ENCODE peak calls at places on chromosomes 11 and 22, in five cellular contexts. H, Q, J, A and Z are unnamed samples.

GRCh38 chr22:44620129-44620840 is 81.7 kb upstream of the PRR5 start:
- DNase-seq in H (peak; percentile 87), Q (peak; percentile 89), J (peak; percentile 86), A (peak; percentile 91), Z (no peak)

GRCh38 chr22:26927841-26928240 is 270.5 kb downstream of the MIAT start:
- DNase-seq in H (no peak), Q (no peak), J (no peak), A (no peak), Z (no peak)

GRCh38 chr11:123382555-123383074 is 47.5 kb upstream of the GRAMD1B start:
- DNase-seq in H (no peak), Q (no peak), J (no peak), A (no peak), Z (no peak)

GRCh38 chr11:7257744-7258143 is 6.0 kb downstream of the SYT9 start:
- DNase-seq in H (no peak), Q (no peak), J (no peak), A (no peak), Z (no peak)

GRCh38 chr11:20621679-20622078 is 22.3 kb downstream of the SLC6A5 start:
- DNase-seq in H (peak; percentile 64), Q (no peak), J (no peak), A (peak; percentile 56), Z (no peak)

GRCh38 chr11:26896716-26897115 is 97.2 kb upstream of the FIBIN start:
- DNase-seq in H (no peak), Q (no peak), J (no peak), A (no peak), Z (peak; percentile 6)

GRCh38 chr11:102226702-102227101 is 90.6 kb upstream of the BIRC3 start:
- DNase-seq in H (no peak), Q (no peak), J (peak; percentile 62), A (no peak), Z (peak; percentile 42)

GRCh38 chr11:38723361-38723760 is 2125.3 kb upstream of the RAG2 start:
- DNase-seq in H (no peak), Q (no peak), J (no peak), A (no peak), Z (no peak)

GRCh38 chr11:106424111-106424510 is 346.6 kb downstream of the AASDHPPT start:
- DNase-seq in H (no peak), Q (no peak), J (peak; percentile 38), A (no peak), Z (peak; percentile 16)

GRCh38 chr22:18970180-18970947 is 34.3 kb upstream of the PRODH start:
- DNase-seq in H (peak; percentile 64), Q (peak; percentile 49), J (peak; percentile 7), A (peak; percentile 88), Z (peak; percentile 21)

GRCh38 chr11:119114351-119114750 is 7.0 kb upstream of the HINFP start:
- DNase-seq in H (no peak), Q (no peak), J (no peak), A (no peak), Z (no peak)

GRCh38 chr22:49703391-49703926 is 124.2 kb downstream of the BRD1 start:
- DNase-seq in H (no peak), Q (no peak), J (no peak), A (no peak), Z (no peak)

GRCh38 chr11:57735655-57736298 is 5.5 kb upstream of the SELENOH start:
- DNase-seq in H (no peak), Q (no peak), J (no peak), A (no peak), Z (no peak)

GRCh38 chr11:86476109-86476861 is 101.6 kb downstream of the CCDC81 start:
- DNase-seq in H (no peak), Q (no peak), J (peak; percentile 89), A (no peak), Z (no peak)

DNA sequence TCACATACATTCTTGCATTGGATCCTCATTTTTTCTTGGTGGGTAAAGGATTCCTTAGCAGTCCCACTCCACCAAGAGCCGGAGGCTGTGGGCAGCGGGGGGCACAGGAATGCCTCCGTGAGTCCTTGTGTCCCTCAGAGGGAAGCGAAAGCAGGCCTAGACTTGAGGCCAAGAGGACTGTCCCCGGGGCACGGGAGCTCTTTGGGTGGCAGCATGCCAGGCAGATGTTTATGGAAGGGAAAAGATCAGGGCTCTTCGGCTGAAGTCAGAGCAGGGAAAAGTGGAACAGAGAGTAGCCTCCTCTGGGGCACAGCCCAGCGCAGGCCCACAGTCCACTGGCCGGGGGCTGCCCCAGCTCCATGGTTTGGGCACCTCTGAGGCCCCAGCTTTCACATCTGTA is 21.7 kb downstream of the LRFN4 start:
- DNase-seq in H (no peak), Q (no peak), J (no peak), A (no peak), Z (no peak)
- H2BK12ac ChIP-seq in H (no peak overlapping the region), Q (no peak overlapping the region), J (no peak overlapping the region), A (no peak overlapping the region), Z (no peak overlapping the region)

GRCh38 chr22:29470159-29470855 is 9.7 kb upstream of the NEFH start:
- DNase-seq in H (peak; percentile 92), Q (peak; percentile 84), J (peak; percentile 40), A (peak; percentile 99), Z (peak; percentile 44)
- H2AFZ ChIP-seq in H (no peak overlapping the region), Q (peak overlapping the region; percentile 88), J (no peak overlapping the region), A (peak overlapping the region; percentile 92), Z (peak overlapping the region; percentile 53)

GRCh38 chr11:47257518-47258316 is at the start of gene NR1H3:
- DNase-seq in H (peak; percentile 92), Q (peak; percentile 58), J (peak; percentile 86), A (peak; percentile 78), Z (peak; percentile 34)

GRCh38 chr11:47254381-47254780 is 3.4 kb upstream of the NR1H3 start:
- DNase-seq in H (no peak), Q (no peak), J (peak; percentile 62), A (no peak), Z (peak; percentile 35)

GRCh38 chr11:47258317-47258902 is 614 bp downstream of the NR1H3 start:
- DNase-seq in H (no peak), Q (no peak), J (no peak), A (no peak), Z (no peak)

GRCh38 chr11:47257178-47257517 is 648 bp upstream of the NR1H3 start:
- DNase-seq in H (no peak), Q (no peak), J (no peak), A (no peak), Z (peak; percentile 19)

GRCh38 chr11:47256374-47256773 is 1.4 kb upstream of the NR1H3 start:
- DNase-seq in H (no peak), Q (no peak), J (no peak), A (no peak), Z (no peak)
- H3K27ac ChIP-seq in H (no peak overlapping the region), Q (no peak overlapping the region), J (no peak overlapping the region), A (no peak overlapping the region), Z (no peak overlapping the region)

DNA sequence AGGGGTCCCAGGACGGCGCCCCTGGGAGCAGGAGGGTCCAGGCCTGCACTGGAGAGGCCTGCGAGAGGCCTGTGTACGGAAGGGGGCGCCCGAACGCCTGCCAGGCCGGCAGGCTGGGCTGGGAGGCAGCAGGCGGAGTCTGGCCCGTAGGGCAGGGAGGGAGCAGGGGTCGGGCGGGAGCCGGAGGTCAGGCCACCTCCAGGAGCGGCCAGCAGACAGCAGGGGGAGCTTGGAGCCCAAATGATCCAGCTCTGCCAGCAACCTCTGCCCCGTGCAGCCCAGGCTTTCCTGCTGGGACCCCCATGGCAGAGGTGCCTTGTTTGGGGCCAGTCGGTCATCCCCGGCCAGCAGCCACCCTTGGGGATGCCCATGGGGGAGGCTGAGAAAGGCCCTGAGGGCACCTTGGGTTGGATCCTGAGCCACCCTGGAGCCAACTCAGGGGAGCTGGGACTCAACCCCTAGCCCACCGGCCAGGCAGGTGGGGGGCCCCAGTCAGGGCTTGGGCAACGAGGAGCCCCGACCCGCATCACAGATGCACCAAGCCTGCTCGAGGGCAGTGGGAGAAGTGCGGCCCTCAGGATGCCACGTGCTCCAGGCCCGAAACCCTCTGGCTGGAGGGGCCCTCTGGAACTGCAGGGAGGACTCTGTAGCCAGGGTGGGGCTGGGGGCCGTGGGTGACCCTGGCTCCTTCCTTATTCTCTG is 9.6 kb upstream of the SYT8 start:
- DNase-seq in H (peak; percentile 94), Q (peak; percentile 81), J (peak; percentile 23), A (peak; percentile 91), Z (peak; percentile 89)
- H2BK12ac ChIP-seq in H (no peak overlapping the region), Q (peak overlapping the region; percentile 98), J (no peak overlapping the region), A (no peak overlapping the region), Z (no peak overlapping the region)

DNA sequence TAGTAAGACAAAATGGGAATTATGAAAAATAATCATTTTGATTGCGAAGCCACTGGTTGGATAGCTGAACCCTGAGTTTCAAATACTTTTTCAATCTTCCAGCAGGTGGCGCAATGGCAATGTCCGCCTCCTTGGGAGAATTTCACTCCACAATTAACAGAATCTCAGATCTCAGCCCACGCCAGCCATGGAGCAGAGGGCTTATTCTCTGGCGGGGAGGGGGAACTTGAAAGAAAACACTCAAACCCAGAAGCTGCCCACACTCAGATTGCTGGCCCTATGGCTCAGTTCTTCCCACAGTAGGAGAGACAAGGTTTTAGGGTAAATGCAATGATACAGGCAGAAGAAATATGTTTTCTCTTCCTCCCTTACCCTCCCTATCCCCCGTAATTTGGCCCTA is 38.7 kb upstream of the RCN1 start:
- DNase-seq in H (peak; percentile 35), Q (peak; percentile 47), J (peak; percentile 57), A (peak; percentile 73), Z (peak; percentile 85)
- H2AFZ ChIP-seq in H (no peak overlapping the region), Q (peak overlapping the region; percentile 55), J (no peak overlapping the region), A (no peak overlapping the region), Z (no peak overlapping the region)

DNA sequence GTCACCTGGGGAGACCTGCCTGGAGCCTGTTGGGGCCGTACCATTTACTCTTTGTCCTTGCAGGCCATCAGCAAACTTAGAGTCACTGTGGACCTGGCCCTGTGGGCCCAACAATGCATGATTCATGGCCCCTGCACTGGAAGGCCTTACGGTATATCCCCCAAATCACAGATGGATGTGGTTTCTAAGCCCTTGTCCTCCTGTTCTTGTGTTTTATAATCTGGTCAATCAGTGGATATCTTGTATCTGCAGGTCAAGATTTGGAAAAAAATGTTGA is 6.2 kb downstream of the TSKU start:
- DNase-seq in H (no peak), Q (no peak), J (no peak), A (no peak), Z (no peak)
- H3K27ac ChIP-seq in H (no peak overlapping the region), Q (no peak overlapping the region), J (no peak overlapping the region), A (no peak overlapping the region), Z (peak overlapping the region; percentile 41)

DNA sequence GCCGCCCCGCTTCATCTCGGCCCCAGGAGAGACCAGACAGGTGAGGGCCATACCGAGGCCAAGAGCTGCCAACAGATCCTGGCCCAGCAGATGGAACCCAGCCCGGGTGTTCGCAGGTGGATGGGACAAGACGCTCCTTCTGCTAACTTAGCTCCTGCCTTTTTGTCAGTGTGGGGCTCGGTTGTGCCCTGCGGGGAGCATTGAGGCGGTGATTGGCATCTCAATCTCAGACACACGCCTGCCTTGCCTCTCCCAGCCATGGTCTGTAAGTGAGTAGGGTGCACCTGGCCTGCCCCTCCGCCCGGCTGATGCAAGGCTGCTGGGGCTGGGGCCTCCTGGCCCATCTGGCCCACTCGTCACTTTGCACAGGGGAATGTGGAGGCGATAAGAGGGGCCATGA is 350.1 kb downstream of the TBC1D22A start:
- DNase-seq in H (no peak), Q (no peak), J (no peak), A (peak; percentile 35), Z (no peak)
- H2BK12ac ChIP-seq in H (no peak overlapping the region), Q (no peak overlapping the region), J (no peak overlapping the region), A (no peak overlapping the region), Z (no peak overlapping the region)

DNA sequence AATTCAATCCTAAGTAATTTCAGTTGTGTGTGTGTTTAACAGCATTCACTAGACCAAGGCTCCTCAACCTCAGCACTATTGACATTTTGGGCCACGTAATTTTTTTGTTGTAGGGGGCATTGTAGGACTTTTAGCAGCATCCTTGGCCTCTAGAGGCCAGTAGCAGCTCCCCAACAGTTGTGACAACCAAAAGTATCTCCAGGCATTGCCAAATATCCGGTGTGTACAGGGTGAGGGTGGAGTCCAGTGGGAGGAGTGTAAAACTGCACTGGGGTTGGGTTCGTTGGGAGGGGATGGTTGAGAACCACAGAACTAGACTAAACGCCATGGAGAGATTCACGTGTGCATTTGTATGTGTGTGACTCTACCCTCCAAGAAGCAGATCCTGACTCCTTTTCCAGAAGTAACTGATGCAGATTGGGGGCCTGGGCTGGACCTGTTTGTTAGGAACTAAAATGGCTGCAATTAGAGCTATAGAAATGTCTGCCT is 5.9 kb upstream of the PHF21A start:
- DNase-seq in H (no peak), Q (no peak), J (peak; percentile 68), A (no peak), Z (peak; percentile 6)
- H2AFZ ChIP-seq in H (no peak overlapping the region), Q (peak overlapping the region; percentile 37), J (no peak overlapping the region), A (no peak overlapping the region), Z (no peak overlapping the region)